ENCODE peak calls at places on chromosome 21, in nine cellular contexts. Z is hepatocyte, B is IMR-90, W is A549, I is fibroblast of lung, D is GM23338, U is neural progenitor cell, N is SK-N-SH, F is MM.1S. A is an unnamed sample.

GRCh38 chr21:27269646-27270045 is 302.8 kb upstream of the ADAMTS5 start:
- DNase-seq in B (peak; percentile 97), Z (peak; percentile 28), F (no peak), W (no peak), N (no peak), I (peak; percentile 89), U (no peak), D (no peak), A (peak; percentile 87)

GRCh38 chr21:25872271-25872670 is 137.5 kb downstream of the GABPA start:
- DNase-seq in I (no peak), D (peak; percentile 60), F (no peak), U (peak; percentile 10), N (no peak), Z (no peak), B (no peak), W (no peak), A (no peak)

GRCh38 chr21:36792505-36792967 is 93.6 kb downstream of the SIM2 start:
- DNase-seq in W (peak; percentile 16), D (no peak), U (no peak), Z (no peak), F (no peak), B (peak; percentile 54), N (no peak), I (peak; percentile 58), A (peak; percentile 44)

GRCh38 chr21:28952686-28953085 is 40.0 kb downstream of the LTN1 start:
- DNase-seq in I (peak; percentile 2), D (no peak), B (peak; percentile 24), F (no peak), W (no peak), Z (no peak), U (no peak), N (no peak), A (peak; percentile 6)

GRCh38 chr21:46005081-46005480 is 23.5 kb downstream of the COL6A1 start:
- DNase-seq in B (no peak), D (no peak), N (peak; percentile 31), F (no peak), U (no peak), I (no peak), Z (no peak), W (no peak), A (no peak)

GRCh38 chr21:22898061-22898460 is 1899.9 kb downstream of the NCAM2 start:
- DNase-seq in F (no peak), B (no peak), N (no peak), W (no peak), Z (no peak), U (no peak), D (no peak), I (no peak), A (no peak)

GRCh38 chr21:32771134-32771523 is 426 bp downstream of the PAXBP1 start:
- DNase-seq in U (peak; percentile 84), N (peak; percentile 80), Z (peak; percentile 84), I (peak; percentile 60), F (peak; percentile 60), W (peak; percentile 46), D (peak; percentile 78), B (peak; percentile 56), A (peak; percentile 46)

GRCh38 chr21:37346841-37347430 is 19.6 kb upstream of the DYRK1A start:
- DNase-seq in Z (no peak), B (no peak), I (no peak), W (no peak), N (no peak), F (no peak), U (no peak), D (no peak), A (no peak)

GRCh38 chr21:42227909-42228708 is 9.2 kb downstream of the ABCG1 start:
- DNase-seq in I (peak; percentile 66), W (peak; percentile 82), U (peak; percentile 29), N (peak; percentile 45), F (peak; percentile 96), D (peak; percentile 71), B (peak; percentile 91), Z (peak; percentile 93), A (peak; percentile 45)

GRCh38 chr21:26495283-26495849 is 77.7 kb downstream of the CYYR1 start:
- DNase-seq in Z (no peak), W (peak; percentile 10), N (no peak), I (no peak), B (no peak), U (no peak), D (no peak), F (no peak), A (no peak)

GRCh38 chr21:24738063-24738462 is 869.2 kb downstream of the MRPL39 start:
- DNase-seq in N (no peak), D (no peak), U (no peak), I (no peak), B (no peak), W (no peak), F (no peak), Z (no peak), A (no peak)

GRCh38 chr21:34553199-34553952 is 41.4 kb upstream of the KCNE1 start:
- DNase-seq in Z (no peak), F (no peak), I (peak; percentile 92), W (no peak), B (peak; percentile 82), U (peak; percentile 51), N (no peak), D (no peak), A (peak; percentile 90)

GRCh38 chr21:21324297-21324696 is 326.1 kb downstream of the NCAM2 start:
- DNase-seq in Z (no peak), F (no peak), B (no peak), D (peak; percentile 60), U (no peak), W (no peak), N (no peak), I (no peak), A (no peak)
- TF ChIP-seq CTCF in Z (no peak), F (no peak), B (no peak), D (peak; percentile 45), U (peak; percentile 33), W (no peak), N (no peak), I (no peak), A (no peak)

GRCh38 chr21:41048141-41048540 is 119.8 kb upstream of the BACE2 start:
- DNase-seq in D (no peak), U (no peak), W (no peak), B (no peak), F (no peak), N (no peak), I (peak; percentile 37), Z (no peak), A (peak; percentile 20)

GRCh38 chr21:41043008-41043407 is 125.0 kb upstream of the BACE2 start:
- DNase-seq in N (no peak), U (no peak), Z (no peak), I (no peak), B (no peak), F (no peak), D (peak; percentile 17), W (peak; percentile 22), A (no peak)

GRCh38 chr21:41048636-41049035 is 119.3 kb upstream of the BACE2 start:
- DNase-seq in W (no peak), N (no peak), B (no peak), Z (no peak), U (no peak), F (no peak), D (no peak), I (no peak), A (no peak)

DNA sequence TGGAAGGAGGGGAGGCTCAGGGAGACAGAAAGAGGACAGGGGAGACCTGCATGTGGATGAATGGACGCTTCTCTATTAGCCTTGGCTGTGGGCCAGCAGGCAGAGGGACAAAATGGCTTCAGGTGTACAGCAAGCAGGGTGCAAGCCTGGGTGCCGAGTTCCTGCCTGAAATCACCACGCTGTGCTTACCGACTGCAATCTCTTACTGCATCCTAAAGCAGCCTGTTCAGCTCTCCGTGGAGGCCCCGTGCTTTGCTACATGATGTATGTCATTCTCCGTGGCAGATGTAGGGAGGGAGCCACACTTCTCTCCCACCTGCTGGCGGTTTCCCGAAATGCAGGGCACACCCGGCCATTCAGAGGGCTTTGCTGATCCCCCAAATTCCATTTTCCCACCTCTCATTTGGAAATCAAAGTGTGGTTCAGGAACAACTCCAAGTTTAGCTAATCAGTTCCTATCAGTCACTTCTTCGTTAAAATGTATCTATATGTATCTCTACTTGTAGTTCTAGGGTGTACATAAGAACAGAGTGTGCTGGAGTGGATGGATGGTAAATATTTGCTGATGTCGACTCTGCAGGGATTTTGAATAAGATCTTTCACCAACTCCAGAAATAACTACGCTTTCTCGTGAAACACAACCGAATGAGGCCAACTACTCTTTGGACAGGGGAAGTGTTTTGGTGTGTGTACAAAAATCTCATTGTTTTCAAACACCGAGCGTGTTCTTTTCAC is 122.3 kb upstream of the BACE2 start:
- DNase-seq in F (no peak), N (peak; percentile 43), U (peak; percentile 68), W (peak; percentile 6), I (no peak), Z (peak; percentile 62), D (peak; percentile 50), B (no peak), A (no peak)
- H3K4me2 ChIP-seq in F (no peak overlapping the region), N (no peak overlapping the region), U (no peak overlapping the region), W (peak overlapping the region; percentile 36), I (no peak overlapping the region), Z (peak overlapping the region; percentile 53), D (no peak overlapping the region), B (no peak overlapping the region), A (no peak overlapping the region)

DNA sequence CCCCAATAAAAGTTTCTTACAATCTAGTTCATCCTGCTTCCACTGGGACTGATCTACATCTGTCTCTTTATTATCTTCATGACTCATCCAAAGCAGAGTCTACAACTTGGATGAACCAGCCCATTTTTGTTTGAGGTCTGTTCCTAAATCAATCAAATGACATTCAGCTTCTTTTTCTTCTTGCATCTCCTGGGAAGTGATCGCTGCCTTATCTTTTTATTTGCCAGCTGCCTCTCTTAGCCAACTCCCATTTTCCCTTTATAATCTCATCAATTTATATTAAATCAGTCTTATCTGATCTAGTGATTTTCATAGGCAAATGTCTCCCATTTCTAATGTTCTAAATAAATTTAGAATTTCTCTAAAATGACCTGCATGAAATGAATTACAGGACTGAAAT is 105.6 kb downstream of the ERG start:
- DNase-seq in B (no peak), F (no peak), Z (no peak), U (no peak), D (no peak), N (no peak), I (no peak), W (no peak), A (no peak)
- TF ChIP-seq CTCF in B (no peak), F (no peak), Z (no peak), U (no peak), D (no peak), N (no peak), I (no peak), W (no peak), A (no peak)

DNA sequence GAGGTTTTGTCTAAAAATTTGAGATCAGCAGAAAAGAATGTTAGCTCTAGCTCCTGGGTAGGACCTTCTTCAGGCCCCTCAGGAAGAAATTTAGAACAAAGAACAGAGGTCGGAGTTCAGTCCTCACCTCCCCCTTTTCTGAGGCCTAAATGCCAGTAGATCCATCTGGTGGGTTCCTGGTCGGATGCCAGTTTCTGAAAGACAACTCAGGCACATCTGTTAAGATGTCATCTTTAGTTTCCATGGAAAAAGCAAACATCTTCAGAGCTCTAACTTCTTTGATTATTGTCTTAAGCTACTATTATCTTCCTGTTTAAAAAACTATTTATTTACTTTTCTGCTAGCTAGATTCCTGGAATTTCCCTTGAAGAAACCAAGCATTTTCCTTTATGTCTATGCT is 37.1 kb upstream of the USP25 start:
- DNase-seq in W (no peak), N (no peak), D (no peak), U (no peak), Z (no peak), F (no peak), B (peak; percentile 72), I (no peak), A (no peak)
- H3K4me2 ChIP-seq in W (no peak overlapping the region), N (no peak overlapping the region), D (no peak overlapping the region), U (no peak overlapping the region), Z (no peak overlapping the region), F (no peak overlapping the region), B (no peak overlapping the region), I (no peak overlapping the region), A (no peak overlapping the region)

GRCh38 chr21:38805282-38806152 is at the start of gene ETS2:
- DNase-seq in I (peak; percentile 93), W (peak; percentile 93), N (peak; percentile 91), D (peak; percentile 87), F (peak; percentile 81), U (peak; percentile 89), B (peak; percentile 92), Z (peak; percentile 96), A (peak; percentile 88)
- TF ChIP-seq CTCF in I (no peak), W (no peak), N (no peak), D (no peak), F (no peak), U (no peak), B (no peak), Z (no peak), A (no peak)

A was measured in astrocyte.